ENCODE peak calls at places on chromosomes 16 and 17, in nine cellular contexts. Q is omental fat pad; P is neural crest cell; Y is IMR-90; L is tibial nerve; I is right lobe of liver; V is spleen; Z is progenitor cell of endocrine pancreas; W is CD4-positive, alpha-beta T cell. K is an unnamed sample.

GRCh38 chr17:62892069-62892675 is 73.9 kb upstream of the TANC2 start:
- DNase-seq in Q (no peak), P (no peak), V (no peak), Z (no peak), L (no peak), I (no peak), Y (no peak), W (no peak), K (no peak)

GRCh38 chr16:77788196-77789084 is at the start of gene VAT1L:
- DNase-seq in I (no peak), P (peak), V (no peak), L (no peak), Q (no peak), Z (no peak), Y (peak), W (no peak), K (no peak)

GRCh38 chr16:61936522-61936921 is 99.7 kb downstream of the CDH8 start:
- DNase-seq in P (no peak), I (no peak), W (no peak), Y (no peak), Z (no peak), V (no peak), Q (no peak), L (no peak), K (no peak)

GRCh38 chr17:65139045-65139764 is 2.0 kb downstream of the RGS9 start:
- DNase-seq in Y (no peak), I (no peak), Q (no peak), Z (no peak), L (no peak), P (no peak), W (no peak), V (no peak), K (no peak)

GRCh38 chr16:65756163-65756562 is 610.3 kb upstream of the CDH5 start:
- DNase-seq in Y (no peak), P (no peak), W (no peak), Z (no peak), V (no peak), Q (no peak), L (no peak), I (no peak), K (no peak)

GRCh38 chr16:89175280-89176146 is 4.0 kb downstream of the CDH15 start:
- DNase-seq in L (no peak), W (no peak), Z (no peak), P (no peak), Q (no peak), Y (no peak), I (no peak), V (no peak), K (no peak)

GRCh38 chr17:77110006-77110374 is 30.8 kb upstream of the SEC14L1 start:
- DNase-seq in V (no peak), W (no peak), I (no peak), P (no peak), Y (peak), Z (no peak), L (no peak), Q (no peak), K (no peak)

GRCh38 chr17:79036609-79037008 is 12.6 kb downstream of the C1QTNF1 start:
- DNase-seq in Y (peak), V (no peak), I (no peak), P (no peak), Q (no peak), W (no peak), L (no peak), Z (no peak), K (no peak)

GRCh38 chr17:62916684-62917571 is 49.1 kb upstream of the TANC2 start:
- DNase-seq in Z (no peak), L (no peak), Q (no peak), W (no peak), V (no peak), Y (peak), I (no peak), P (no peak), K (no peak)

GRCh38 chr17:19728114-19728495 is 11.7 kb upstream of the SLC47A2 start:
- DNase-seq in I (peak), V (peak), Z (no peak), L (peak), Y (peak), W (no peak), P (no peak), Q (peak), K (no peak)

GRCh38 chr17:48241131-48241591 is 133.6 kb downstream of the SNX11 start:
- DNase-seq in I (no peak), Z (no peak), V (no peak), L (peak), P (no peak), Q (no peak), Y (peak), W (no peak), K (no peak)

GRCh38 chr17:49514374-49514738 is 19.3 kb downstream of the NGFR start:
- DNase-seq in V (peak), Q (no peak), I (no peak), W (no peak), P (no peak), L (no peak), Z (no peak), Y (no peak), K (no peak)

GRCh38 chr16:278863-279366 is 1.5 kb upstream of the ARHGDIG start:
- DNase-seq in Z (no peak), L (no peak), I (no peak), Q (no peak), P (no peak), V (no peak), W (no peak), Y (peak), K (no peak)

GRCh38 chr17:16814439-16814838 is 124.4 kb downstream of the CCDC144A start:
- DNase-seq in P (no peak), Y (no peak), Q (no peak), L (no peak), Z (no peak), I (no peak), W (no peak), V (no peak), K (no peak)

GRCh38 chr17:58195518-58196123 is 3.1 kb downstream of the EPX start:
- DNase-seq in W (no peak), L (no peak), Q (no peak), Z (no peak), I (no peak), P (no peak), Y (no peak), V (no peak), K (no peak)

GRCh38 chr17:58196610-58197009 is 4.1 kb downstream of the EPX start:
- DNase-seq in I (no peak), Q (no peak), Z (no peak), V (no peak), W (no peak), Y (no peak), L (no peak), P (no peak), K (no peak)

GRCh38 chr17:58192612-58193011 is at the start of gene EPX:
- DNase-seq in L (no peak), Q (no peak), Y (no peak), P (no peak), V (no peak), Z (no peak), I (no peak), W (no peak), K (no peak)

GRCh38 chr17:58191259-58191896 is 1.1 kb upstream of the EPX start:
- DNase-seq in V (no peak), Q (no peak), L (no peak), P (no peak), Z (no peak), W (no peak), Y (no peak), I (no peak), K (no peak)

DNA sequence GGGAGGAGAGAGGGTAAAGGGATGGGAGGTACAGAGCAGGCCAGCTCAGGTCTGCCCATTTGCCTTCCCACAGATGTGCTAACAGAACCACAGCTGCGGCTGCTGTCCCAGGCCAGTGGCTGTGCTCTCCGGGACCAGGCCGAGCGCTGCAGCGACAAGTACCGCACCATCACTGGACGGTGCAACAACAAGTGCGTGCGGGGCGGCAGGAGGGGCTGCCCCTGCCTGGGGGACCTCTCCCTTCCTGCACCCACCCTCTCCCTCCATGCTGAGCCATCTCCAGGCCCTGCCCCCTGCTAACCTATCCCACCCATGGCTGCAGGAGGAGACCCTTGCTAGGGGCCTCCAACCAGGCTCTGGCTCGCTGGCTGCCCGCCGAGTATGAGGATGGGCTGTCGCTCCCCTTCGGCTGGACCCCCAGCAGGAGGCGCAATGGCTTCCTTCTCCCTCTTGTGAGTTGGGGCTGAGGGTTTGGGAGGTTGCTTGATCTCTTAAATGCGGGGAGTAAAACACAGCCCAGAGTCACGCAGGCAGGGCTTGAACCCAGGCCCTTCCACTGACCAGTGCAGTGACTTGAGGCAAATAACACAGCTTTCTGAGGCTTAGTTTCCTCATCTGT is 1.2 kb downstream of the EPX start:
- DNase-seq in I (no peak), Z (no peak), Q (no peak), P (no peak), W (no peak), L (no peak), Y (no peak), V (no peak), K (no peak)
- TF ChIP-seq CTCF in I (no peak), Z (no peak), Q (no peak), P (no peak), W (no peak), L (no peak), Y (no peak), V (no peak), K (no peak)

GRCh38 chr16:1493746-1494094 is 560 bp downstream of the TELO2 start:
- DNase-seq in Q (no peak), I (no peak), L (no peak), Y (no peak), P (no peak), Z (peak), W (no peak), V (peak), K (no peak)

GRCh38 chr16:1492923-1493745 is at the start of gene TELO2:
- DNase-seq in W (peak), V (peak), Y (peak), P (peak), L (peak), I (peak), Q (peak), Z (peak), K (peak)

GRCh38 chr16:1495281-1496262 is 2.4 kb downstream of the TELO2 start:
- DNase-seq in L (no peak), Q (no peak), I (no peak), V (peak), Z (no peak), Y (no peak), W (no peak), P (no peak), K (no peak)

GRCh38 chr16:1494711-1495110 is 1.6 kb downstream of the TELO2 start:
- DNase-seq in Z (no peak), W (no peak), V (peak), P (no peak), L (no peak), Y (peak), I (no peak), Q (no peak), K (no peak)

GRCh38 chr16:1494129-1494640 is 1.0 kb downstream of the TELO2 start:
- DNase-seq in V (peak), Q (no peak), L (peak), Z (no peak), P (no peak), I (no peak), W (no peak), Y (peak), K (peak)
- TF ChIP-seq CTCF in V (peak), Q (no peak), L (peak), Z (peak), P (peak), I (peak), W (no peak), Y (peak), K (peak)

DNA sequence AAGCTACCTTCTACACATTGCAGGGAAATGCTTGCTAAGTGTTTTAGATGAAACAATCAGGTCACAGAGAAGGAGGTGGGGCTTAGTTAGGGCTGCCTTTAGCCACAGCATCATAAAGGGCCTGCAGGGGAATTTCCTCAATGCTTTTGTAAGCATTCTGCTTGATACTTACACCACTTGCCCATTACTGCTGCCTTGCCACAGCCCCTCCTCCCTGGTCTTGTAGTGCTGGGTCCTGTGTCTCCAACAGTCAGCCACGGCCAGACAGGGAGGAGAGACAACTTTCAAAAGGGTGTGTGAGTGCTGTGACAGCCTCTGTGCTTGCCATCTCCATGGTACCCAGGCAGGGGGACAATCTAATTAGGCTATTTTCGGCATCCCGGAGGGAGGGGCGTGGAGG is 111.2 kb downstream of the SHISA9 start:
- DNase-seq in Q (no peak), Y (no peak), W (no peak), V (no peak), I (no peak), Z (no peak), L (no peak), P (no peak), K (no peak)
- TF ChIP-seq CTCF in Q (no peak), Y (no peak), W (no peak), V (no peak), I (no peak), Z (no peak), L (no peak), P (no peak), K (no peak)

GRCh38 chr17:39193346-39193745 is 4.1 kb downstream of the CACNB1 start:
- DNase-seq in P (no peak), V (no peak), Z (no peak), Y (no peak), W (no peak), L (no peak), Q (no peak), I (no peak), K (no peak)

GRCh38 chr17:39192901-39193300 is 4.6 kb downstream of the CACNB1 start:
- DNase-seq in W (no peak), Z (no peak), V (no peak), L (no peak), Q (no peak), I (no peak), Y (no peak), P (no peak), K (no peak)

GRCh38 chr17:39194985-39195524 is 2.4 kb downstream of the CACNB1 start:
- DNase-seq in Q (no peak), W (no peak), V (no peak), L (no peak), P (no peak), Y (no peak), Z (no peak), I (no peak), K (no peak)

GRCh38 chr17:39195568-39196160 is 1.8 kb downstream of the CACNB1 start:
- DNase-seq in Q (no peak), P (no peak), Z (no peak), V (no peak), Y (no peak), W (no peak), I (no peak), L (no peak), K (no peak)

DNA sequence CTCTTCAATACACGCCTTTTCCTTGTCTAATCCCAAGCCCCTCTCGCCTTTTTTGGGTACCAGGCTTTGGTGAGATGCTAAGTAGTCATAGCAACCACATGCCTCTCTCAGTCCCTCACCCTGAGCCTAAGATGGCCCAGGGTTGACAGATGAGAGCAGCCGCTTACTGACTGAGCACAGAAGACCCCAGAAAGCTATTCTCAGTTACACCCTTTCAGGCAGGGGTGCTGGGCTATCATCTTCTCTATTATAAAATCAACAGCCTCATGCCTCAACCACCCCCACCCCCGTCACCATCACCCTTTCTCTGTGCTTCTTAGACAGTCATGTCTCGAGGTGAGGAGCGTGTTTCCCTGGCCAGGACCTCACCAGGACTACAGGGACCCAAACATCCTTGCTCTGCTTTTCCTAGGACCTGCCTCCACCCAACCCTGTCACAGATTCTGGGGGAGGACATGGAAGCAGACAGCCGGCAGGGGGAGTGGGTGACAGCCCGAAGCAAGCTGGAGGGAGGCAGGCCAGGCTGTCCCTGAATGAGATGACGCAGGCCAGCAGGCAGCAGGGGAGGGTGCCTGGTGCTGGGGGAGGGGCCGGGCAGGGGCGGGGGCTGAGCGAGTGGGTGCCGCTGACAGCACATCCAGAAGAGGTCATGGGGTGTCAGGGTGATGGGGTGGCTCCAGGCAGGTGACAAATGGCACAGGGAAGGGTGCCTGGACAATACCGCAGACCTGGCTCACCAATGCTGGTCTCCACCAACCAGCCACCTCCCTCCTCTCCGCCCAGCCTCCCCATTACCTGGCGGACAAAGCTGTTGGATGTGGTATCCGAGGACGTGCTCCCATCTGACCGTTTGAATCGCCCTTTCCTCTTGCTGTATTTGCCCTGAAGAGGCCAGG is 3.1 kb downstream of the CACNB1 start:
- DNase-seq in Z (no peak), L (peak), P (peak), V (no peak), I (no peak), Q (no peak), W (no peak), Y (peak), K (no peak)
- TF ChIP-seq CTCF in Z (peak), L (no peak), P (peak), V (peak), I (peak), Q (no peak), W (no peak), Y (peak), K (peak)

DNA sequence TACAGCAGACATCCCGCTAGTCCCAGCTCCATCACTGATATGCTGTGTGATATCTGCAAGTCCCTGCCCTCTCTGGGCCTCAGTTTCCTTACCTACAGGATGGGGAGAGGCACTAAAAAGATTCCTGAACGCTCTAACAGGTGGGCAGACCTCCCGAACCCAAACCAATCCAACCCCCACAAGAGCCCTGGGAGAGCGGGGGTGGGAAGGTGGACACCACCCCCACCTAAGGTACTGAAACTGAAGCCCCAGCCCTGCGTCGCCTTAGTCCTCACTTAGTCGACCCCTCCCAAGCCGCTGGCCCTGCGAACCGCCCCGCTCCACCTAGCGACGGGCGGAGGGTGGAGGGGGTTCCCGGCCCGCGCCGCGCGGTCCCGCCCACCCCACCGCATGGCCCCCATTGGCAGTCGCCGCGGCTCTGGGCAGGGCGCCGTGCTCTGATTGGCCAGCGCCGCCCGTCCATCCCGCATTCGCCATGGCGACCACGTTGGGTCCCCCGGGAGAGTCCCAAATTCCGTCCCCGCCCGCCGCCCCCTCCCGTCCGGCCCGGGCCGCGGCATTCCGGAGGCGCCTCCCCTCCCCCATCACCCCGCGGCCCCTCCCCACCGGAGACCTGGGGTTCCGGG is 578 bp downstream of the CCDC102A start:
- DNase-seq in Q (peak), P (peak), V (peak), I (peak), Z (peak), Y (peak), L (peak), W (peak), K (peak)
- TF ChIP-seq CTCF in Q (no peak), P (peak), V (peak), I (peak), Z (peak), Y (peak), L (peak), W (no peak), K (no peak)

DNA sequence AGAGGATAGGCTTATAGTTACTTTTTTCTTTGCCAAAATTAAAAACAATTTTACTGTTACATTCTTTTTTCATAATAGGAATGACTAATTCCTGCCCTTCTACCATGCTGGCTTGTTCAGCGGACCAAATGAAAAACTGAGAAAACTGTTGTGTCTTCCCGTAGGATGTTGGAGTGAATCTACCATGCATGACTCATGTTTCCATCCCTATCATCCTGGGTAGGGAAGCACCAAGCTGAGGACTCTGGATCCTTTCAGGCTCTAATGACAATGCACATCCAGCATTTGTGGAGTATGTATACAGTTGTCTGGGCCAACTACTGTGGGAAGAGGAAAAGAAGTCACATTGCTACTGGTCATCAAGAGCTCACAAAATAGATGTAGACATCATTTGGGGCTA is 41.1 kb upstream of the DHX8 start:
- DNase-seq in Q (no peak), L (no peak), V (no peak), W (no peak), I (no peak), Y (peak), P (no peak), Z (no peak), K (no peak)
- TF ChIP-seq CTCF in Q (no peak), L (no peak), V (no peak), W (no peak), I (no peak), Y (no peak), P (no peak), Z (no peak), K (no peak)

DNA sequence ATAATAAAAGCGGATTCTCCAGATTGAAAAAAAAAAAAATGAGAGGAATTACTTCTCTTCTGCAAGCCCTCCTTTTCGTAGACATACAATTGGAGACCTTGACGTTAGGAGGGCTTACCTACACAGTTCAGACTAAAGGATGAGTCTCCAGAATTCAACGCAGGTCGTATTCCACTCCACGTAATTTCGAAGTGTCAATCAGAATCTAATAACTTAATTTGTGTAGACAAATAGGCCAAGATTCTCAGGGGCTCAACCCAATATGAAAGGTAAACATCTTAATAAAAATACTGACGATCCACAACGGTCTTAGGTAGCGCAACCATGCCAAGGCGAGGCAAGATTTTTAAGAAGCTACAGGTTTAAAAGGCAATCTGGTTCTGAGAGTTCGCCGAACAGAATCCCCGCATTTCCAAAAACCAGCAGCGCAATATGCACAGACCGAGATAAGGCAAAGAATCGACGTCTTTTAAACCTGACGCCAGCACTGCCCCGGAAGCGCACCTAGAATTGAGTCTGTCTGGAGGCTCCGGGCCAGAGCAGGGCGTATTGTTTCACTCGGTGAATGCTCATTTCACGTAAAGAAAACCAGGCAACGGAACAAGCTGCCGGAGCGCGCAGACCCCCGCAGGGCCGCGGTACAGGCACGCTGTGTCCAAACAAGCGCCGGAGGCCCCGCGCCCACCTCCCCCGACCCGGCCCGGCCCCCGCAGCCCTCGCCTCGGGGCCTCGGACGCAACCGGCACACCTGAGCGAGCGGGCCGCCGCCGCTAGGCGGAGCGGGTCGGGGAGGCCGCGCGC is 623 bp downstream of the MBTPS1 start:
- DNase-seq in Z (no peak), P (no peak), V (no peak), W (peak), Q (no peak), Y (peak), I (peak), L (no peak), K (no peak)
- TF ChIP-seq CTCF in Z (peak), P (peak), V (peak), W (no peak), Q (no peak), Y (peak), I (peak), L (no peak), K (no peak)

K was measured in mesothelial cell of epicardium.